ENCODE peak calls at places on chromosome 1, in nine cellular contexts. O is tibial artery; S is tibial nerve; W is small intestine; J is effector memory CD4-positive, alpha-beta T cell; D is right lobe of liver; V is aorta; N is BJ; G is neuronal stem cell. Z is an unnamed sample. For H3K27me3 and H3K36me3, the result is how much of the 10 kb centered on the place peaks cover.

GRCh38 chr1:43452789-43453441 is 816 bp downstream of the HYI start:
- DNase-seq in O (peak), S (no peak), W (peak), J (no peak), D (no peak), V (no peak), N (no peak), G (peak), Z (peak)

GRCh38 chr1:106254748-106255147 is 801.7 kb upstream of the PRMT6 start:
- DNase-seq in O (no peak), S (no peak), W (no peak), J (no peak), D (no peak), V (no peak), N (no peak), G (no peak), Z (no peak)

GRCh38 chr1:57860931-57861600 is 437.2 kb upstream of the DAB1 start:
- DNase-seq in O (no peak), S (no peak), W (peak), J (no peak), D (no peak), V (no peak), N (no peak), G (no peak), Z (no peak)

GRCh38 chr1:7554343-7555270 is 216.5 kb upstream of the VAMP3 start:
- DNase-seq in O (no peak), S (no peak), W (no peak), J (no peak), D (no peak), V (peak), N (no peak), G (no peak), Z (no peak)

GRCh38 chr1:63691672-63692425 is 82.0 kb upstream of the ROR1 start:
- DNase-seq in O (peak), S (peak), W (peak), J (no peak), D (peak), V (no peak), N (peak), G (peak), Z (peak)

GRCh38 chr1:226738421-226738994 is 574 bp downstream of the ITPKB start:
- DNase-seq in O (no peak), S (no peak), W (peak), J (no peak), D (no peak), V (peak), N (no peak), G (no peak), Z (peak)

GRCh38 chr1:165444897-165445370 is at the start of gene RXRG:
- DNase-seq in O (no peak), S (peak), W (peak), J (no peak), D (no peak), V (peak), N (no peak), G (peak), Z (peak)

GRCh38 chr1:219340796-219341195 is 167.1 kb downstream of the LYPLAL1 start:
- DNase-seq in O (no peak), S (no peak), W (no peak), J (no peak), D (no peak), V (no peak), N (no peak), G (no peak), Z (no peak)

GRCh38 chr1:174060090-174060489 is 37.9 kb upstream of the RC3H1 start:
- DNase-seq in O (no peak), S (no peak), W (no peak), J (no peak), D (no peak), V (no peak), N (no peak), G (no peak), Z (no peak)

GRCh38 chr1:159171254-159171687 is at the start of gene CADM3:
- DNase-seq in O (no peak), S (peak), W (no peak), J (no peak), D (no peak), V (no peak), N (no peak), G (peak), Z (no peak)

GRCh38 chr1:11462224-11462923 is 16.6 kb upstream of the DISP3 start:
- DNase-seq in O (no peak), S (no peak), W (no peak), J (no peak), D (no peak), V (no peak), N (no peak), G (no peak), Z (no peak)

GRCh38 chr1:204041803-204042505 is 31.0 kb upstream of the SOX13 start:
- DNase-seq in O (peak), S (no peak), W (no peak), J (no peak), D (no peak), V (no peak), N (no peak), G (no peak), Z (peak)

DNA sequence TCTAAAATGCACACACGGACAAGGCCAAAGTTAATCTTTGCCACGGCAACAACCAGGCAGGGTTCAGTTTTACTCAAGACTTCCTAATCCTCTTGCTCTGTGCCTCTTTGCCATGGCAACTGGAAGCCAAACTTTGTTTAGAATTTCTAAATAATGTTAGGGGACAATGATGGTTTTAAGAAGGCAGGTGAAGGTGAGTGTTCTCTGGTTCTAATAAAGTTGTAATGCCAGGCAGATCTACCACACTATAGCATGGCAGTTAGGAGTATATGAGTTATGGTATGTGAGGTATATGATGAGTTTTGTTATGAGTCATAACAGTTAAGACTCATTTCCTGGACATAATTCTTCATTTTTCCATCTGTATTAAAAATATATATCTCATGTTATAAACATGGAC is 2.7 kb downstream of the PTPRC start:
- DNase-seq in O (no peak), S (no peak), W (no peak), J (no peak), D (no peak), V (no peak), N (no peak), G (no peak), Z (no peak)
- H3K4me3 ChIP-seq in O (no peak), S (peak), W (peak), J (peak), D (no peak), V (no peak), N (no peak), G (no peak), Z (no peak)

DNA sequence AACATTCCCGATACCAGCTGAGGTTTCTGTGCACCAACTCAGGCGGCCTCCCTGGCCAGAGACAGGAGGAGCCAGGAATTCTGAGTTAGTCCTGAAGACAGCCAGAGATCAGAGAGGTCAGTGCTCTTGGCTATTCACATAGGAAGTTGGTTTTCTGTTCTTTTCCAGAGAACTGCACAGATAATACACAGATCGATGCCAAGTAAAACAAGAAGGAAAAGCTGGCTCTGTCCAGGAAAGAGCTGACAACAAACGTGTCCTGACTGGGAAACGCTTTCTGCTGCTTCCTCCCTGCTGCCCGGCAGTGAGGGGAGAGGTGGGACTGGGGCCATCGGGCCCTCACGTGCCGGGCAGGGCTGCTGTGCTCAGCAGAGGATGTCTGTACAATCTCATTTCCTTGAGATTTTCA is 211.2 kb upstream of the RAB4A start:
- DNase-seq in O (peak), S (no peak), W (peak), J (no peak), D (peak), V (peak), N (no peak), G (no peak), Z (peak)
- H3K27me3 ChIP-seq in O (under half), S (under half), W (under half), J (under half), D (under half), V (under half), N (under half), G (under half), Z (under half)

GRCh38 chr1:21046132-21046531 is 130.6 kb downstream of the EIF4G3 start:
- DNase-seq in O (no peak), S (no peak), W (no peak), J (no peak), D (no peak), V (no peak), N (no peak), G (no peak), Z (no peak)

GRCh38 chr1:21045351-21045750 is 131.3 kb downstream of the EIF4G3 start:
- DNase-seq in O (no peak), S (no peak), W (no peak), J (no peak), D (no peak), V (no peak), N (no peak), G (no peak), Z (no peak)

GRCh38 chr1:21048462-21048861 is 128.2 kb downstream of the EIF4G3 start:
- DNase-seq in O (no peak), S (no peak), W (no peak), J (no peak), D (no peak), V (no peak), N (no peak), G (no peak), Z (no peak)

DNA sequence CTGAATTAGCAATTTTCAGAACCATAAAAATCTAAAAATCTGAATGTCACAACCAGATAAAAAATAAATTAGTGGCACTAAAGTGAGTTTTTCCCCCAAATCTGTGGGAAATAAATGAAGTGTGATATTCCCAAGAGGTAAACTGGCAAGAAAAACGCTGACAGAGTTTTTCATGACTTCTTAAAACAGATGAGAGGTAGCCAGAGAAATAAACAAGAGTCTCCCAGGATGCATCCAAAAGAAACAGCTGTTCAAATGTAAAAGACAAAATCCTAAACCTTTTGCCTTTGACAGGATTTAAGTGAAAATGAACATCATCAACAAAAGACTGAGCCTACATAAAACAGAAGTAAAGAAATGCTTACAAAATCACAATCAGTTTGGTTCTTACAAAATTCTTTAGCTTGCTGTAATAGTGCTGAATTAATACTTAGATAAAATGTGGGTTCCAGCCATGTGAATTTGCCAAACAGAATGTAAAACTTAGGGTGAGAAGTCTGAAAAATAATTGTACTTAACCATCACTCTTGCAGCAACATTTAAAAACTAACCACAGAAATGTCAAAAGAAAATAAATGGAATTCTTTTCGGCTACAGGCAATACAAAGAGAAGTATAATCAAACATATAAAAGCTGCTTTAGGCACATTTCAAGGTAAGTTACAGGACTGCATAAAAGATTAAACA is 133.6 kb downstream of the EIF4G3 start:
- DNase-seq in O (no peak), S (no peak), W (no peak), J (no peak), D (no peak), V (no peak), N (peak), G (no peak), Z (no peak)
- H3K36me3 ChIP-seq in O (under half), S (under half), W (under half), J (under half), D (under half), V (under half), N (under half), G (under half), Z (under half)

GRCh38 chr1:33050221-33051076 is 13.8 kb upstream of the AK2 start:
- DNase-seq in O (no peak), S (no peak), W (no peak), J (no peak), D (no peak), V (no peak), N (peak), G (no peak), Z (peak)
- H3K4me3 ChIP-seq in O (no peak), S (no peak), W (no peak), J (no peak), D (no peak), V (no peak), N (no peak), G (no peak), Z (no peak)

GRCh38 chr1:201707027-201707426 is 121.9 kb upstream of the IPO9 start:
- DNase-seq in O (no peak), S (no peak), W (no peak), J (no peak), D (no peak), V (no peak), N (no peak), G (no peak), Z (no peak)

GRCh38 chr1:201706109-201706508 is 122.8 kb upstream of the IPO9 start:
- DNase-seq in O (no peak), S (no peak), W (no peak), J (no peak), D (no peak), V (no peak), N (no peak), G (no peak), Z (no peak)

GRCh38 chr1:201709564-201710295 is 119.2 kb upstream of the IPO9 start:
- DNase-seq in O (peak), S (peak), W (peak), J (peak), D (peak), V (peak), N (no peak), G (no peak), Z (peak)

GRCh38 chr1:201708691-201709090 is 120.3 kb upstream of the IPO9 start:
- DNase-seq in O (no peak), S (no peak), W (no peak), J (no peak), D (no peak), V (no peak), N (no peak), G (no peak), Z (no peak)

DNA sequence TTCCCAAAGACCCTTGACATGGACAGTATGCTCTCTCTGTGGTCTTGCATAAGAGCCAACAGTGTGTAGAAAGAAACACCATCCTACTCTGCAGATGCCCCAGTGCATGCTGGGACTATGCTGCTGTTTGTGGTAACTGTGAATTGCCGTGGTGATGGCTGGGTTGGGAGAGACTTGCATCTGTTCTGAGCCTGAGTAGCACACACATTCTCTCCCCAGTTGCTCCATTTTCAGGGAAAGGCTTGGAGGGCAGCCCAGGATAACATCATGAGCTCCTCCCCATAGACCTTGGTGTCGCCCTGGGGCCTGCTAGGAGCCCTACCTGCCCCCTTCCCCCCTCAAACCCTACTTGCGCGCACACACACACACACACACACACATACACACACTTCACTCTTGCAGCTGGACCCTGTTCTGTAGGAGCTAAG is 120.9 kb upstream of the IPO9 start:
- DNase-seq in O (no peak), S (no peak), W (no peak), J (no peak), D (no peak), V (no peak), N (peak), G (no peak), Z (no peak)
- H3K27me3 ChIP-seq in O (under half), S (under half), W (under half), J (under half), D (under half), V (under half), N (under half), G (under half), Z (under half)

GRCh38 chr1:169809370-169810095 is 14.8 kb upstream of the METTL18 start:
- DNase-seq in O (no peak), S (no peak), W (peak), J (peak), D (no peak), V (no peak), N (no peak), G (no peak), Z (no peak)
- H3K36me3 ChIP-seq in O (under half), S (under half), W (under half), J (under half), D (under half), V (under half), N (under half), G (under half), Z (under half)

GRCh38 chr1:21925334-21925940 is 11.7 kb downstream of the HSPG2 start:
- DNase-seq in O (no peak), S (no peak), W (no peak), J (no peak), D (no peak), V (no peak), N (no peak), G (no peak), Z (no peak)
- H3K4me3 ChIP-seq in O (no peak), S (no peak), W (no peak), J (no peak), D (no peak), V (no peak), N (no peak), G (no peak), Z (no peak)

GRCh38 chr1:5844442-5844841 is 147.8 kb downstream of the NPHP4 start:
- DNase-seq in O (no peak), S (no peak), W (no peak), J (no peak), D (no peak), V (no peak), N (no peak), G (no peak), Z (no peak)

GRCh38 chr1:5839811-5840550 is 152.2 kb downstream of the NPHP4 start:
- DNase-seq in O (no peak), S (no peak), W (no peak), J (no peak), D (no peak), V (no peak), N (no peak), G (no peak), Z (no peak)

GRCh38 chr1:5843521-5844096 is 148.6 kb downstream of the NPHP4 start:
- DNase-seq in O (no peak), S (no peak), W (no peak), J (no peak), D (no peak), V (no peak), N (no peak), G (no peak), Z (no peak)

GRCh38 chr1:5840551-5840914 is 151.7 kb downstream of the NPHP4 start:
- DNase-seq in O (no peak), S (no peak), W (no peak), J (no peak), D (no peak), V (no peak), N (no peak), G (no peak), Z (no peak)

GRCh38 chr1:5842700-5843099 is 149.5 kb downstream of the NPHP4 start:
- DNase-seq in O (no peak), S (no peak), W (no peak), J (no peak), D (no peak), V (no peak), N (no peak), G (no peak), Z (no peak)
- H3K27me3 ChIP-seq in O (under half), S (under half), W (under half), J (under half), D (under half), V (under half), N (under half), G (under half), Z (under half)

GRCh38 chr1:189669846-189670245 is 807.8 kb downstream of the BRINP3 start:
- DNase-seq in O (no peak), S (no peak), W (no peak), J (no peak), D (no peak), V (no peak), N (no peak), G (no peak), Z (peak)
- H3K36me3 ChIP-seq in O (under half), S (under half), W (under half), J (under half), D (under half), V (under half), N (under half), G (under half), Z (under half)

DNA sequence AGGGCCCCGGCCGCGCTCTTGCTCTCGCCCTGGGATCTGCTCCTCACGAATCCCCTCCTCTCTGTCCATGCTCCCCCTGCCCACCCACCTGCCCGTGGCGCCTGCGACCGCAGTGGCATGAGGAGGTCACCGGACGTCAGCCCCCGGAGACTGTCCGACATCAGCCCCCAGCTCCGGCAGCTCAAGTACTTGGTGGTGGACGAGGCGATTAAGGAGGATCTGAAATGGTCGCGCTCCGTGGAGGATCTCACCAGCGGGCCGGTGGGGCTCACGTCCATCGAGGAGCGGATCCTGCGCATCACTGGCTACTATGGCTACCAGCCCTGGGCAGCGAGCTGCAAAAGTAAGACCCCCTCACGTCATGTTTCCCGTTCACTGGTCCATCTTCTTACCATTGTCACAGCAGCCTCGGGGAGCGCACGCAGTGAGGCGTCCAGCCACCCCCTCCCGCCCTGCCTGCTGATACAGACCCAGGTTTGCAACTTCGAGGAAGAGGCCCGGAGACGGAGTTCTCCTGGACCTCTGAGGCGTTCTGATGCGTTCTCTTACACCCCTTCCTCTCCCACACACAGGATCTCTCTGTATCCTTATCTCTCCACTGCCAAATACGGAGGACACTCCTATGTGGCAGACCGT is 1.1 kb downstream of the SLC35F3 start:
- DNase-seq in O (no peak), S (no peak), W (no peak), J (no peak), D (no peak), V (no peak), N (no peak), G (peak), Z (no peak)
- H3K4me3 ChIP-seq in O (no peak), S (no peak), W (no peak), J (no peak), D (no peak), V (no peak), N (peak), G (no peak), Z (peak)

Z was measured in MG63.